ENCODE peak calls at places on chromosome 4, in eight cellular contexts. One of them, this sample, is unnamed. For H3K9me3, the result is how much of the 10 kb centered on the place peaks cover.

GRCh38 chr4:82372874-82373815 is 646 bp downstream of the HNRNPD start:
- DNase-seq in fibroblast of lung: peak
- DNase-seq in vagina: no peak
- DNase-seq in cardiac muscle cell: peak
- DNase-seq in body of pancreas: peak
- DNase-seq in sigmoid colon: peak
- DNase-seq in lower lobe of right lung: peak
- DNase-seq in endodermal cell: peak
- DNase-seq in this sample: peak

GRCh38 chr4:185112104-185112503 is 31.0 kb upstream of the SLC25A4 start:
- DNase-seq in lower lobe of right lung: no peak
- DNase-seq in sigmoid colon: no peak
- DNase-seq in cardiac muscle cell: peak
- DNase-seq in body of pancreas: peak
- DNase-seq in fibroblast of lung: peak
- DNase-seq in vagina: no peak
- DNase-seq in endodermal cell: no peak
- DNase-seq in this sample: no peak

GRCh38 chr4:105265689-105266088 is 119.0 kb downstream of the TET2 start:
- DNase-seq in cardiac muscle cell: no peak
- DNase-seq in endodermal cell: no peak
- DNase-seq in body of pancreas: no peak
- DNase-seq in vagina: no peak
- DNase-seq in fibroblast of lung: no peak
- DNase-seq in lower lobe of right lung: no peak
- DNase-seq in sigmoid colon: no peak
- DNase-seq in this sample: no peak

GRCh38 chr4:48109413-48110263 is 24.4 kb downstream of the TXK start:
- DNase-seq in sigmoid colon: no peak
- DNase-seq in vagina: no peak
- DNase-seq in fibroblast of lung: peak
- DNase-seq in cardiac muscle cell: peak
- DNase-seq in lower lobe of right lung: no peak
- DNase-seq in endodermal cell: peak
- DNase-seq in body of pancreas: no peak
- DNase-seq in this sample: no peak

GRCh38 chr4:36241771-36242170 is 2.5 kb downstream of the ARAP2 start:
- DNase-seq in body of pancreas: no peak
- DNase-seq in vagina: no peak
- DNase-seq in endodermal cell: no peak
- DNase-seq in sigmoid colon: no peak
- DNase-seq in lower lobe of right lung: no peak
- DNase-seq in cardiac muscle cell: no peak
- DNase-seq in fibroblast of lung: no peak
- DNase-seq in this sample: no peak

GRCh38 chr4:163194593-163194992 is 27.9 kb upstream of the NAF1 start:
- DNase-seq in vagina: no peak
- DNase-seq in body of pancreas: no peak
- DNase-seq in fibroblast of lung: no peak
- DNase-seq in cardiac muscle cell: no peak
- DNase-seq in lower lobe of right lung: no peak
- DNase-seq in sigmoid colon: no peak
- DNase-seq in endodermal cell: no peak
- DNase-seq in this sample: no peak

GRCh38 chr4:89123418-89123817 is 12.1 kb downstream of the TIGD2 start:
- DNase-seq in fibroblast of lung: peak
- DNase-seq in lower lobe of right lung: no peak
- DNase-seq in sigmoid colon: no peak
- DNase-seq in body of pancreas: no peak
- DNase-seq in endodermal cell: no peak
- DNase-seq in vagina: no peak
- DNase-seq in cardiac muscle cell: no peak
- DNase-seq in this sample: no peak

GRCh38 chr4:101199507-101200285 is 147.6 kb downstream of the PPP3CA start:
- DNase-seq in sigmoid colon: no peak
- DNase-seq in body of pancreas: no peak
- DNase-seq in vagina: no peak
- DNase-seq in lower lobe of right lung: no peak
- DNase-seq in endodermal cell: no peak
- DNase-seq in fibroblast of lung: peak
- DNase-seq in cardiac muscle cell: no peak
- DNase-seq in this sample: no peak

GRCh38 chr4:150906987-150907633 is 108.0 kb downstream of the LRBA start:
- DNase-seq in cardiac muscle cell: peak
- DNase-seq in fibroblast of lung: peak
- DNase-seq in endodermal cell: no peak
- DNase-seq in sigmoid colon: no peak
- DNase-seq in body of pancreas: no peak
- DNase-seq in lower lobe of right lung: no peak
- DNase-seq in vagina: no peak
- DNase-seq in this sample: no peak

GRCh38 chr4:136927172-136927571 is 605.1 kb downstream of the PCDH18 start:
- DNase-seq in fibroblast of lung: peak
- DNase-seq in sigmoid colon: no peak
- DNase-seq in endodermal cell: no peak
- DNase-seq in cardiac muscle cell: peak
- DNase-seq in vagina: no peak
- DNase-seq in lower lobe of right lung: no peak
- DNase-seq in body of pancreas: no peak
- DNase-seq in this sample: no peak

GRCh38 chr4:3476936-3477749 is 14.0 kb downstream of the DOK7 start:
- DNase-seq in cardiac muscle cell: no peak
- DNase-seq in sigmoid colon: no peak
- DNase-seq in body of pancreas: no peak
- DNase-seq in lower lobe of right lung: no peak
- DNase-seq in vagina: no peak
- DNase-seq in endodermal cell: no peak
- DNase-seq in fibroblast of lung: no peak
- DNase-seq in this sample: no peak

GRCh38 chr4:30718021-30718888 is 1.9 kb upstream of the PCDH7 start:
- DNase-seq in cardiac muscle cell: peak
- DNase-seq in fibroblast of lung: peak
- DNase-seq in vagina: no peak
- DNase-seq in body of pancreas: no peak
- DNase-seq in sigmoid colon: peak
- DNase-seq in lower lobe of right lung: no peak
- DNase-seq in endodermal cell: peak
- DNase-seq in this sample: no peak

GRCh38 chr4:74033721-74034120 is 4.8 kb downstream of the CXCL3 start:
- DNase-seq in fibroblast of lung: peak
- DNase-seq in cardiac muscle cell: peak
- DNase-seq in lower lobe of right lung: no peak
- DNase-seq in sigmoid colon: no peak
- DNase-seq in body of pancreas: no peak
- DNase-seq in endodermal cell: no peak
- DNase-seq in vagina: no peak
- DNase-seq in this sample: no peak

GRCh38 chr4:94545296-94545695 is 93.6 kb downstream of the PDLIM5 start:
- DNase-seq in lower lobe of right lung: no peak
- DNase-seq in endodermal cell: no peak
- DNase-seq in body of pancreas: no peak
- DNase-seq in sigmoid colon: no peak
- DNase-seq in fibroblast of lung: peak
- DNase-seq in cardiac muscle cell: peak
- DNase-seq in vagina: no peak
- DNase-seq in this sample: no peak

GRCh38 chr4:152398060-152398459 is 137.8 kb downstream of the FBXW7 start:
- DNase-seq in endodermal cell: no peak
- DNase-seq in fibroblast of lung: peak
- DNase-seq in body of pancreas: no peak
- DNase-seq in lower lobe of right lung: no peak
- DNase-seq in sigmoid colon: no peak
- DNase-seq in vagina: no peak
- DNase-seq in cardiac muscle cell: peak
- DNase-seq in this sample: no peak

GRCh38 chr4:78734451-78735003 is 41.6 kb upstream of the BMP2K start:
- DNase-seq in fibroblast of lung: no peak
- DNase-seq in endodermal cell: no peak
- DNase-seq in lower lobe of right lung: no peak
- DNase-seq in sigmoid colon: no peak
- DNase-seq in cardiac muscle cell: no peak
- DNase-seq in body of pancreas: no peak
- DNase-seq in vagina: no peak
- DNase-seq in this sample: no peak

GRCh38 chr4:139596680-139597279 is 40.8 kb upstream of the SETD7 start:
- DNase-seq in body of pancreas: no peak
- DNase-seq in vagina: no peak
- DNase-seq in fibroblast of lung: no peak
- DNase-seq in cardiac muscle cell: no peak
- DNase-seq in sigmoid colon: no peak
- DNase-seq in endodermal cell: no peak
- DNase-seq in lower lobe of right lung: no peak
- DNase-seq in this sample: no peak

DNA sequence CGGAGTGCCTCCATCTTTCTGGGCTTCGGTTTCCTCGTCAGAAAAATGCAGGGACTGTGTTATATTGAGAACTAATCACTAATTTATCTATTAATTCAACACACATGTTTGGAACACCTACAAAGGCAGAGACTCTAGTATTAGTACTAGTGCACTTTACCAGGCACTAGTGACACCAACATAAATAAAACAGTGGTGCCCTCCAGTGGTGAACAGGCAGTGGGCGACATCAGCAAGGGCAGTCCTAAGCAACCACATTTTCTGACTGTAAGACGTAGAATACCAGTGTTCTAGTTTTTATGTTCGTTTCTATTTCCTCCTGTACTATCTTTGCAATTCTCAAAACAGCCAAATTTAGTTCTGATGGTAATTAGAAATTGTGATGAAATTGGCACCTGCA is 69.1 kb upstream of the UCP1 start:
- DNase-seq in endodermal cell: peak
- DNase-seq in vagina: no peak
- DNase-seq in lower lobe of right lung: no peak
- DNase-seq in cardiac muscle cell: peak
- DNase-seq in fibroblast of lung: peak
- DNase-seq in body of pancreas: no peak
- DNase-seq in sigmoid colon: no peak
- DNase-seq in this sample: no peak
- TF ChIP-seq CTCF in endodermal cell: peak
- TF ChIP-seq CTCF in vagina: no peak
- TF ChIP-seq CTCF in lower lobe of right lung: peak
- TF ChIP-seq CTCF in cardiac muscle cell: peak
- TF ChIP-seq CTCF in fibroblast of lung: peak
- TF ChIP-seq CTCF in body of pancreas: peak
- TF ChIP-seq CTCF in sigmoid colon: no peak
- TF ChIP-seq CTCF in this sample: peak

GRCh38 chr4:125833-126232 is 1.5 kb downstream of the ZNF718 start:
- DNase-seq in endodermal cell: no peak
- DNase-seq in lower lobe of right lung: no peak
- DNase-seq in cardiac muscle cell: no peak
- DNase-seq in fibroblast of lung: no peak
- DNase-seq in vagina: peak
- DNase-seq in body of pancreas: no peak
- DNase-seq in sigmoid colon: no peak
- DNase-seq in this sample: no peak

GRCh38 chr4:125085-125820 is 952 bp downstream of the ZNF718 start:
- DNase-seq in cardiac muscle cell: peak
- DNase-seq in vagina: peak
- DNase-seq in body of pancreas: peak
- DNase-seq in sigmoid colon: no peak
- DNase-seq in fibroblast of lung: peak
- DNase-seq in endodermal cell: peak
- DNase-seq in lower lobe of right lung: peak
- DNase-seq in this sample: peak

GRCh38 chr4:124275-125081 is at the start of gene ZNF718:
- DNase-seq in sigmoid colon: peak
- DNase-seq in body of pancreas: peak
- DNase-seq in fibroblast of lung: peak
- DNase-seq in lower lobe of right lung: peak
- DNase-seq in vagina: peak
- DNase-seq in endodermal cell: peak
- DNase-seq in cardiac muscle cell: peak
- DNase-seq in this sample: peak

GRCh38 chr4:120616-121015 is 3.7 kb upstream of the ZNF718 start:
- DNase-seq in body of pancreas: no peak
- DNase-seq in vagina: no peak
- DNase-seq in lower lobe of right lung: no peak
- DNase-seq in sigmoid colon: no peak
- DNase-seq in endodermal cell: no peak
- DNase-seq in cardiac muscle cell: no peak
- DNase-seq in fibroblast of lung: no peak
- DNase-seq in this sample: no peak

GRCh38 chr4:121408-122084 is 2.8 kb upstream of the ZNF718 start:
- DNase-seq in sigmoid colon: no peak
- DNase-seq in fibroblast of lung: no peak
- DNase-seq in body of pancreas: no peak
- DNase-seq in vagina: no peak
- DNase-seq in cardiac muscle cell: no peak
- DNase-seq in endodermal cell: no peak
- DNase-seq in lower lobe of right lung: no peak
- DNase-seq in this sample: no peak
- H3K9me3 ChIP-seq in sigmoid colon: under half
- H3K9me3 ChIP-seq in fibroblast of lung: under half
- H3K9me3 ChIP-seq in body of pancreas: under half
- H3K9me3 ChIP-seq in vagina: under half
- H3K9me3 ChIP-seq in cardiac muscle cell: under half
- H3K9me3 ChIP-seq in endodermal cell: under half
- H3K9me3 ChIP-seq in lower lobe of right lung: under half
- H3K9me3 ChIP-seq in this sample: under half

GRCh38 chr4:132614682-132615081 is 534.4 kb upstream of the PCDH10 start:
- DNase-seq in endodermal cell: no peak
- DNase-seq in vagina: no peak
- DNase-seq in body of pancreas: no peak
- DNase-seq in cardiac muscle cell: peak
- DNase-seq in fibroblast of lung: peak
- DNase-seq in sigmoid colon: no peak
- DNase-seq in lower lobe of right lung: no peak
- DNase-seq in this sample: no peak
- TF ChIP-seq CTCF in endodermal cell: peak
- TF ChIP-seq CTCF in vagina: no peak
- TF ChIP-seq CTCF in body of pancreas: no peak
- TF ChIP-seq CTCF in cardiac muscle cell: peak
- TF ChIP-seq CTCF in fibroblast of lung: peak
- TF ChIP-seq CTCF in sigmoid colon: no peak
- TF ChIP-seq CTCF in lower lobe of right lung: no peak
- TF ChIP-seq CTCF in this sample: peak

GRCh38 chr4:138935-139334 is 14.6 kb downstream of the ZNF718 start:
- DNase-seq in sigmoid colon: no peak
- DNase-seq in body of pancreas: no peak
- DNase-seq in lower lobe of right lung: no peak
- DNase-seq in endodermal cell: no peak
- DNase-seq in vagina: no peak
- DNase-seq in cardiac muscle cell: no peak
- DNase-seq in fibroblast of lung: no peak
- DNase-seq in this sample: no peak
- H3K9me3 ChIP-seq in sigmoid colon: under half
- H3K9me3 ChIP-seq in body of pancreas: under half
- H3K9me3 ChIP-seq in lower lobe of right lung: half or more
- H3K9me3 ChIP-seq in endodermal cell: half or more
- H3K9me3 ChIP-seq in vagina: under half
- H3K9me3 ChIP-seq in cardiac muscle cell: under half
- H3K9me3 ChIP-seq in fibroblast of lung: under half
- H3K9me3 ChIP-seq in this sample: half or more

This sample was measured in upper lobe of right lung.